ENCODE peak calls at places on chromosomes 5 and 9, in ten cellular contexts. E is naive thymus-derived CD4-positive, alpha-beta T cell; C is fibroblast of lung; P is adipocyte; Q is CD8-positive, alpha-beta memory T cell; W is bronchial epithelial cell; V is Peyer's patch; F is ovary; M is neuronal stem cell; R is neural progenitor cell. U is an unnamed sample.

GRCh38 chr5:59126665-59127354 is 543.9 kb downstream of the RAB3C start:
- DNase-seq in P (peak; percentile 14), M (no peak), W (peak; percentile 28), Q (no peak), C (peak; percentile 66), R (no peak), V (no peak), E (no peak), F (no peak), U (no peak)

GRCh38 chr9:33698267-33698666 is 97.1 kb upstream of the PRSS3 start:
- DNase-seq in P (no peak), M (no peak), R (no peak), C (no peak), Q (no peak), W (peak; percentile 22), F (no peak), V (no peak), E (no peak), U (no peak)

GRCh38 chr5:149130121-149130931 is 11.0 kb upstream of the ABLIM3 start:
- DNase-seq in E (no peak), P (no peak), R (peak; percentile 16), W (peak; percentile 40), C (no peak), M (no peak), Q (no peak), F (no peak), V (no peak), U (no peak)

GRCh38 chr5:58983496-58983895 is 400.6 kb downstream of the RAB3C start:
- DNase-seq in W (no peak), Q (no peak), V (no peak), F (no peak), E (no peak), P (no peak), C (peak; percentile 12), R (no peak), M (no peak), U (no peak)

GRCh38 chr5:28877050-28877449 is 1838.7 kb upstream of the CDH9 start:
- DNase-seq in F (no peak), C (no peak), E (no peak), R (no peak), V (no peak), Q (no peak), M (no peak), P (no peak), W (no peak), U (no peak)

GRCh38 chr5:95801532-95801931 is 21.0 kb downstream of the GLRX start:
- DNase-seq in P (no peak), F (no peak), R (no peak), C (no peak), Q (no peak), V (no peak), E (no peak), M (no peak), W (no peak), U (no peak)

GRCh38 chr5:14912206-14912605 is 40.6 kb upstream of the ANKH start:
- DNase-seq in R (no peak), P (no peak), E (no peak), V (no peak), M (no peak), F (no peak), W (no peak), Q (no peak), C (no peak), U (no peak)

GRCh38 chr5:66718374-66718977 is 122.3 kb downstream of the MAST4 start:
- DNase-seq in W (no peak), Q (no peak), E (no peak), V (no peak), M (no peak), F (no peak), R (no peak), C (no peak), P (no peak), U (no peak)

GRCh38 chr9:13131991-13132390 is 147.5 kb downstream of the MPDZ start:
- DNase-seq in W (no peak), C (no peak), E (no peak), P (no peak), M (no peak), F (no peak), R (no peak), Q (no peak), V (no peak), U (no peak)

GRCh38 chr5:32500206-32500605 is 55.7 kb upstream of the ZFR start:
- DNase-seq in C (no peak), F (no peak), P (no peak), R (no peak), V (no peak), Q (no peak), M (no peak), W (no peak), E (no peak), U (no peak)

GRCh38 chr5:40227927-40228326 is 451.8 kb upstream of the PTGER4 start:
- DNase-seq in E (no peak), F (no peak), M (no peak), P (no peak), Q (no peak), C (no peak), V (no peak), R (peak; percentile 5), W (no peak), U (no peak)

GRCh38 chr5:34517249-34517648 is 138.9 kb upstream of the RAI14 start:
- DNase-seq in E (no peak), R (no peak), V (no peak), M (no peak), F (no peak), P (peak; percentile 48), W (peak; percentile 86), Q (no peak), C (peak; percentile 64), U (no peak)

GRCh38 chr9:104907278-104907951 is 20.5 kb downstream of the ABCA1 start:
- DNase-seq in Q (no peak), W (peak; percentile 75), C (peak; percentile 94), R (no peak), P (peak; percentile 64), E (no peak), V (no peak), M (no peak), F (no peak), U (no peak)

GRCh38 chr9:105818903-105819302 is 124.6 kb downstream of the TMEM38B start:
- DNase-seq in F (no peak), R (no peak), M (no peak), E (no peak), C (no peak), P (no peak), Q (no peak), V (no peak), W (no peak), U (no peak)

GRCh38 chr5:96373006-96373405 is 60.0 kb downstream of the PCSK1 start:
- DNase-seq in E (no peak), R (no peak), Q (no peak), F (no peak), W (no peak), P (no peak), C (no peak), M (no peak), V (no peak), U (no peak)

DNA sequence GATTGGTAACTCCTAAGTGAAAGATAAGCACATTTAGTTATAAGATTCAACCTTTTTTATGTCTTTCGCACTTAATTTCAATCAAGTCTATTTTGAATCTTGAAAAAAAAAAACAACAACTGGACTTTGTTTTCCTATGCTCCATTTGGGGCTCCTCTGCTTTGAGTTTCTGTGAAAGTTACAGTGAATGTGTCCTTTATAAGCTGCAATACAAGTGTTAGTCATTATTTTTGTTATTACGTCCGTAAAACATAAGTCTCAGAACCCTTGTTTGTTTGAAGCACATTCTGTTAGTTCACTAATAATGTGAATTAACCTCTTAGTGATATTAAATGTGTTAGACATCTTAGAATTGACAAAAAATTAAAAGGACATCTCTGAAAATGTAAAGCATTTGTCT is 276.7 kb downstream of the ADAMTS6 start:
- DNase-seq in W (no peak), M (no peak), E (no peak), F (no peak), P (no peak), R (no peak), V (no peak), Q (no peak), C (peak; percentile 20), U (no peak)
- H3K27me3 ChIP-seq in W (no peaks in the 10 kb centered on the region), M (no peaks in the 10 kb centered on the region), E (no peaks in the 10 kb centered on the region), F (no peaks in the 10 kb centered on the region), P (no peaks in the 10 kb centered on the region), R (no peaks in the 10 kb centered on the region), V (no peaks in the 10 kb centered on the region), Q (no peaks in the 10 kb centered on the region), C (no peaks in the 10 kb centered on the region), U (no peaks in the 10 kb centered on the region)

DNA sequence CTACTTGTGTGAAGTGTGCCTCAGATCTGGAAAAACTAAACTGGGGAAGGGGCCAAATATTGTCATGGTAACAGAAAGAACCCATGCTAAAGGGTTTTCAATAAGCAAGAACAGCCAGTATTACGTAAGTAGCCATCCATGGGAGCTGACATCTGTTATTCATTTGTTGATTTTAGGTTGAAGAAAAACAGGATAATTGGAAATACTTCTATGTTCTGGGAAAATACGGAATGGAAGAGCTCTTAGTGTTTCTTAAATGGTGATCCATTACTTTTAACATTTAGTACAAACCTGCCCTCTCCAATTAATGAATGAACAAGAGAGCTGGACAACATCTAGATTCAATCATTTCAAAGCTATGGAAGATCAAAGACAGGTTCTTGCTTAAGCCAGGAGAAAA is 485.9 kb downstream of the NTRK2 start:
- DNase-seq in F (no peak), V (no peak), E (no peak), R (no peak), Q (no peak), P (no peak), C (no peak), M (no peak), W (no peak), U (no peak)
- H3K27me3 ChIP-seq in F (no peaks in the 10 kb centered on the region), V (no peaks in the 10 kb centered on the region), E (no peaks in the 10 kb centered on the region), R (no peaks in the 10 kb centered on the region), Q (no peaks in the 10 kb centered on the region), P (peaks cover 4% of the 10 kb centered on the region), C (no peaks in the 10 kb centered on the region), M (peaks cover 4% of the 10 kb centered on the region), W (peaks cover 9% of the 10 kb centered on the region), U (no peaks in the 10 kb centered on the region)

DNA sequence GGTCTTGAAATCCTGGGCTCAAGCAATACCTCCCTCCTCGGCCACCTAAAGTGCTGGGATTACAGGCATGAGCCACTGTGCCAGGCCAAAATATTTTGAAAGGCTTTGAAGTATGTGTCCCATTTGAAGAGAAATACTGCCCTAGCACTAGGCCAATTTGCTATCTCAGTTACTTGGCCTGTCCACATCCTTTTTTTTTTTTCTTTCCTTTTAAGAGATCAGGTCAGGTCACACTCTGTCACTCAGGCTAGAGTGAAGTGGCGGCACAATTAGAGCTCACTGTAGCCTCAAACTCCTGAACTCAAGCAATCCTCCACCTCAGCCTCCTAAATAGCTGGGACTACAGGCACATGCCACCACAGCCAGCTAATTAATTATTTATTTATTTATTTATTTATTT is 84.2 kb downstream of the NR6A1 start:
- DNase-seq in Q (no peak), C (no peak), P (no peak), R (no peak), W (no peak), M (no peak), F (no peak), E (no peak), V (no peak), U (no peak)
- H3K27me3 ChIP-seq in Q (no peaks in the 10 kb centered on the region), C (no peaks in the 10 kb centered on the region), P (no peaks in the 10 kb centered on the region), R (no peaks in the 10 kb centered on the region), W (no peaks in the 10 kb centered on the region), M (no peaks in the 10 kb centered on the region), F (no peaks in the 10 kb centered on the region), E (no peaks in the 10 kb centered on the region), V (no peaks in the 10 kb centered on the region), U (no peaks in the 10 kb centered on the region)

DNA sequence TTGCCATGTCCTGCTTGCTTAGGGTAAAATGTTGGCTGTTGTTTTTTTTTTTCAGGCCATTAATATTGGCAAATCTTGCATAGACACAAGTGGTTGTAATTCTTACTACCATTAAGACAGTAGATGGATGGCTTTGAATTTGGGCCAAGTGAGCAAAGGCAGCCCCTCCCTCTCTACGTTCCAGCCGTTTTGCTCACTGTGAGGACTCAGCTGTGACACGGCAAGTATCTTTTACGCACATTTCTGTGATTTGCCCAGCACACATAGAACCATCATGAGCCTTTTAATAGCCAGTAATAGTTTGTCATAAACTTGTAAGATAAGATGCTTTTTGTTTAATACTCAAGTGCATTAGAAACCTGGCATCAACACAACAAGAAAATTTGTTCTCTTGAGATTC is 205.2 kb upstream of the ADCY2 start:
- DNase-seq in R (no peak), P (no peak), W (peak; percentile 73), V (no peak), Q (no peak), C (no peak), M (no peak), E (no peak), F (no peak), U (no peak)
- H3K27me3 ChIP-seq in R (no peaks in the 10 kb centered on the region), P (no peaks in the 10 kb centered on the region), W (no peaks in the 10 kb centered on the region), V (no peaks in the 10 kb centered on the region), Q (no peaks in the 10 kb centered on the region), C (no peaks in the 10 kb centered on the region), M (no peaks in the 10 kb centered on the region), E (no peaks in the 10 kb centered on the region), F (no peaks in the 10 kb centered on the region), U (no peaks in the 10 kb centered on the region)